ENCODE peak calls at places on chromosome 1, in seven cellular contexts. Z is upper lobe of right lung, Y is thyroid gland, W is fibroblast of lung, I is A549, J is OCI-LY7, Q is BE2C. S is an unnamed sample.
A peak's percentile ranks its signal among the peaks of the same experiment; 100 is the strongest.

GRCh38 chr1:205298191-205298994 is 23.2 kb downstream of the NUAK2 start:
- DNase-seq in W (peak; percentile 98), I (peak; percentile 99), Y (peak; percentile 93), Q (peak; percentile 79), Z (no peak), J (no peak), S (no peak)

GRCh38 chr1:160208179-160209040 is 3.2 kb downstream of the PEA15 start:
- DNase-seq in J (no peak), Z (no peak), Q (no peak), W (peak; percentile 29), Y (no peak), I (no peak), S (no peak)

GRCh38 chr1:115757866-115758265 is 10.6 kb downstream of the CASQ2 start:
- DNase-seq in Y (no peak), J (no peak), Q (no peak), Z (no peak), W (no peak), I (no peak), S (no peak)

GRCh38 chr1:192766009-192766625 is 42.7 kb upstream of the RGS2 start:
- DNase-seq in I (no peak), J (no peak), Y (no peak), Z (no peak), W (peak; percentile 33), Q (no peak), S (no peak)

GRCh38 chr1:198937231-198938031 is 298.6 kb downstream of the PTPRC start:
- DNase-seq in Q (peak; percentile 64), Y (peak; percentile 22), J (peak; percentile 94), Z (no peak), I (peak; percentile 87), W (peak; percentile 97), S (no peak)

GRCh38 chr1:153434746-153435455 is 18.6 kb downstream of the S100A7A start:
- DNase-seq in J (no peak), Q (no peak), Y (no peak), W (no peak), Z (no peak), I (no peak), S (no peak)

GRCh38 chr1:72284398-72285073 is 2.2 kb upstream of the NEGR1 start:
- DNase-seq in Q (peak; percentile 18), I (no peak), W (peak; percentile 96), Z (peak; percentile 64), Y (peak; percentile 60), J (no peak), S (peak; percentile 53)

GRCh38 chr1:71561729-71562128 is 480.9 kb upstream of the ZRANB2 start:
- DNase-seq in I (no peak), Q (no peak), Y (no peak), J (no peak), W (peak; percentile 86), Z (no peak), S (no peak)

GRCh38 chr1:64516301-64516700 is 46.4 kb downstream of the CACHD1 start:
- DNase-seq in Y (no peak), Z (no peak), I (no peak), W (no peak), Q (no peak), J (no peak), S (no peak)

GRCh38 chr1:169698976-169699375 is 12.4 kb downstream of the SELL start:
- DNase-seq in Z (no peak), Q (no peak), W (no peak), J (no peak), Y (no peak), I (no peak), S (no peak)

GRCh38 chr1:207659545-207660148 is 14.7 kb downstream of the CR1L start:
- DNase-seq in Y (peak; percentile 15), W (no peak), I (no peak), Q (no peak), Z (peak; percentile 63), J (no peak), S (no peak)

GRCh38 chr1:147630447-147630846 is 39.9 kb downstream of the ACP6 start:
- DNase-seq in Y (no peak), Q (peak; percentile 33), Z (no peak), I (no peak), J (no peak), W (peak; percentile 15), S (no peak)

GRCh38 chr1:18373882-18374493 is 106.7 kb upstream of the KLHDC7A start:
- DNase-seq in Z (peak; percentile 56), W (no peak), Y (no peak), I (no peak), J (peak; percentile 26), Q (peak; percentile 43), S (no peak)

GRCh38 chr1:27593341-27594326 is 10.3 kb downstream of the AHDC1 start:
- DNase-seq in W (no peak), I (no peak), Z (no peak), J (no peak), Y (no peak), Q (no peak), S (no peak)

GRCh38 chr1:10020086-10020485 is 12.7 kb upstream of the UBE4B start:
- DNase-seq in J (no peak), I (no peak), W (no peak), Y (no peak), Z (no peak), Q (no peak), S (no peak)

GRCh38 chr1:46131727-46132528 is 501 bp downstream of the PIK3R3 start:
- DNase-seq in I (peak; percentile 1), W (peak; percentile 42), Q (peak; percentile 23), Y (peak; percentile 40), J (peak; percentile 54), Z (no peak), S (no peak)

GRCh38 chr1:186195377-186195931 is 179.6 kb downstream of the TPR start:
- DNase-seq in W (peak; percentile 27), Y (no peak), Q (no peak), Z (no peak), J (no peak), I (no peak), S (no peak)

GRCh38 chr1:24173638-24174325 is 13.3 kb downstream of the IFNLR1 start:
- DNase-seq in I (no peak), Q (no peak), Z (no peak), Y (no peak), J (no peak), W (no peak), S (no peak)

GRCh38 chr1:47585141-47585902 is 147.5 kb downstream of the FOXD2 start:
- DNase-seq in I (no peak), Y (no peak), Q (no peak), Z (no peak), J (no peak), W (no peak), S (no peak)

GRCh38 chr1:49630156-49630555 is 393.6 kb downstream of the AGBL4 start:
- DNase-seq in Q (peak; percentile 18), Y (no peak), Z (no peak), J (no peak), I (no peak), W (no peak), S (no peak)

GRCh38 chr1:19990703-19991102 is 11.3 kb upstream of the PLA2G2A start:
- DNase-seq in J (no peak), I (no peak), Q (no peak), W (no peak), Z (no peak), Y (no peak), S (no peak)

GRCh38 chr1:109933856-109934711 is 23.4 kb downstream of the CSF1 start:
- DNase-seq in J (no peak), Q (no peak), I (no peak), W (peak; percentile 93), Z (no peak), Y (no peak), S (no peak)

GRCh38 chr1:56284933-56285332 is 294.4 kb downstream of the PLPP3 start:
- DNase-seq in J (no peak), W (peak; percentile 74), Y (no peak), Q (no peak), I (peak; percentile 79), Z (no peak), S (no peak)

GRCh38 chr1:172663726-172664125 is 4.8 kb downstream of the FASLG start:
- DNase-seq in Q (no peak), I (peak; percentile 19), Z (no peak), Y (no peak), W (no peak), J (no peak), S (no peak)

GRCh38 chr1:151133339-151133761 is 13.1 kb downstream of the SEMA6C start:
- DNase-seq in Z (no peak), Q (no peak), J (no peak), Y (no peak), I (no peak), W (no peak), S (no peak)

DNA sequence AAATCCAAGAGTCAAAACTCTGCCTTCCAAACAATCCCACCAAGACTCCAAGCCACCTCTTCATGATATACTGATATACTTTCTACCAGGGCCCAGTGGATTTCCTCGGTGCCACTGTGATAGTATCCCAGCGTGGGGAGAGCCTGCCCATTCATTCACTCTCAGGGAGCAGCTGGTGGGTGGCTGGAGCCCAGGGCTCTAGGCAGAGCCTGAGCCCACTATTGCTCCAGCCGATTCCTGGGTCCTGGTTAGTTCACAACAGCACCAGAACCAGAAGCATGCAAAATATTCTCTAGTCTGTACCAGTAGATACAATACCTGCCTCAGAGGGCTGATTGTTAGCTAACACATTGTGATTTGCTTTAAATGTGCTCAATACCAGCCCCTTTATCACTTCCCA is 831 bp downstream of the CSRP1 start:
- DNase-seq in J (no peak), I (no peak), Q (no peak), Y (peak; percentile 20), W (no peak), Z (no peak), S (no peak)
- H3K4me1 ChIP-seq in J (peaks cover 88% of the 10 kb centered on the region), I (peaks cover 62% of the 10 kb centered on the region), Q (peaks cover 3% of the 10 kb centered on the region), Y (peaks cover 63% of the 10 kb centered on the region), W (peaks cover 31% of the 10 kb centered on the region), Z (peaks cover 59% of the 10 kb centered on the region), S (peaks cover 73% of the 10 kb centered on the region)

GRCh38 chr1:43143441-43143888 is 28.6 kb downstream of the EBNA1BP2 start:
- DNase-seq in J (peak; percentile 22), I (peak; percentile 56), Z (no peak), Y (no peak), W (no peak), Q (peak; percentile 11), S (no peak)
- TF ChIP-seq CTCF in J (peak; percentile 78), I (peak; percentile 36), Z (peak; percentile 9), Y (no peak), W (peak; percentile 25), Q (peak; percentile 49), S (peak; percentile 7)

DNA sequence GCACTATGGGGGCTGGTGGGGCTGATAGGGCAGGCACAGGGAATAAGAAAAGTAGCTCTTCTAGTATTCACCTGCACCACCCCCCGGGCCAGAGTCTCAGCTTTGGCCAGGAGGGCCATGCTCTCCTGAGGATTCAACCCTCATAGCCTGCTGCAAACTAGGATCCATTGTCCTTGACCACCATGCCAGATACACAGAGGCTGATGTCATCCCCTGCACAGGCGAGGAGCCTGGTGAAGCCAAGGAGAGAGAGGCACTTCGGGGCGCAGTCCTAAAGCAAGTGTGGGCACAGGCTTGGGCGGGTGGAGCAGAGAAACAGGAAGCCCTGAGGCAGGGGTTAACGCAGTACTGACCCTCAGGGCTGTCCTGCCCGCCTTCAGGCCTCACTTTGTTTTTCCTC is 29.5 kb downstream of the TMEM53 start:
- DNase-seq in Q (no peak), Z (no peak), W (no peak), J (no peak), I (no peak), Y (no peak), S (no peak)
- H3K4me1 ChIP-seq in Q (no peaks in the 10 kb centered on the region), Z (no peaks in the 10 kb centered on the region), W (peaks cover 8% of the 10 kb centered on the region), J (no peaks in the 10 kb centered on the region), I (no peaks in the 10 kb centered on the region), Y (no peaks in the 10 kb centered on the region), S (no peaks in the 10 kb centered on the region)

DNA sequence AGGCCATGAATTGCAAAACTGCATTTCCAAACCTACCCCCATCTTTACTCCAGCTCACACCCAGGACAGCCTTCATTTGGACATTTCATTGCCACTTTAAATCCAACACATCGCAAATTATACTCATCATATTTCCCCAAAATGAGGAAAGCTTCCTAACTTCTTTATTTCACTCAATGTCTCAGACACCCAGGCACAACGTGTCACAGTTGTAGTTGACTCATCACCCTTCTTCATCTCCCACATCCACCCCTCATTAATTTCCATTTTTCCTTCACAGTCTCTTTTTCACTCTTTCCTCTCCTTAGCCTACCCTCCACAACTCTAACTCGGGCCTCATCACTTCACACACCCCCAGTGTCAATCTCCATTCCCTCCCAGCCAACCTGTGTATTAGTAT is 6.7 kb downstream of the OTUD7B start:
- DNase-seq in W (no peak), J (no peak), I (no peak), Q (no peak), Z (no peak), Y (no peak), S (no peak)
- TF ChIP-seq CTCF in W (no peak), J (no peak), I (no peak), Q (no peak), Z (no peak), Y (no peak), S (no peak)